ENCODE peak calls at places on chromosomes 11 and 22, in seven cellular contexts. X is SK-N-DZ; W is NAMALWA; E is activated CD4-positive, alpha-beta T cell treated with anti-CD3 and anti-CD28 coated beads for 48 hours; H is NCI-H2171 treated with DMSO at 0.1 percent for 48 hours; T is activated T-helper 1 cell treated with anti-CD3 and anti-CD28 coated beads, Interleukin-12 subunit alpha, Interleukin-12 subunit beta, Interleukin-2, Interleukin-4 antibody, amounts not matched to agents 30 ng/mL and 10 ng/mL and 1 ng/mL, durations not matched to agents 14 hours and 24 hours and 36 hours; N is stimulated activated CD4-positive, alpha-beta T cell treated with anti-CD3 and anti-CD28 coated beads, Interleukin-15, amount 100 ng/mL, for 24 hours. B is an unnamed sample.

GRCh38 chr22:19810381-19811141 is 44.1 kb downstream of the GNB1L start:
- DNase-seq in X (no peak), W (no peak), E (no peak), H (peak), T (no peak), N (no peak), B (no peak)

GRCh38 chr11:68200639-68201038 is 12.5 kb downstream of the KMT5B start:
- DNase-seq in X (no peak), W (no peak), E (no peak), H (no peak), T (no peak), N (no peak), B (no peak)

GRCh38 chr22:45192701-45193187 is 29.0 kb downstream of the NUP50 start:
- DNase-seq in X (no peak), W (no peak), E (no peak), H (no peak), T (no peak), N (no peak), B (no peak)

GRCh38 chr11:117875397-117876048 is 935 bp downstream of the FXYD6 start:
- DNase-seq in X (peak), W (no peak), E (peak), H (peak), T (no peak), N (peak), B (no peak)

GRCh38 chr11:80873309-80873999 is 1432.6 kb upstream of the TENM4 start:
- DNase-seq in X (no peak), W (no peak), E (no peak), H (no peak), T (no peak), N (no peak), B (no peak)

GRCh38 chr11:122578168-122578825 is 77.2 kb upstream of the UBASH3B start:
- DNase-seq in X (no peak), W (peak), E (no peak), H (no peak), T (no peak), N (no peak), B (no peak)

GRCh38 chr11:102868359-102868758 is 6.4 kb downstream of the MMP12 start:
- DNase-seq in X (no peak), W (no peak), E (no peak), H (no peak), T (no peak), N (no peak), B (no peak)

GRCh38 chr11:112453601-112454577 is 193.2 kb upstream of the PLET1 start:
- DNase-seq in X (no peak), W (peak), E (peak), H (peak), T (no peak), N (peak), B (no peak)

GRCh38 chr22:42202048-42202447 is 68.4 kb downstream of the TCF20 start:
- DNase-seq in X (no peak), W (no peak), E (no peak), H (no peak), T (no peak), N (no peak), B (peak)

GRCh38 chr22:35455529-35455928 is 55.6 kb downstream of the MCM5 start:
- DNase-seq in X (no peak), W (no peak), E (no peak), H (no peak), T (no peak), N (no peak), B (no peak)

GRCh38 chr11:124759268-124760204 is 2.6 kb downstream of the ESAM start:
- DNase-seq in X (no peak), W (no peak), E (no peak), H (no peak), T (no peak), N (no peak), B (no peak)

B was measured in activated T-helper 2 cell treated with anti-CD3 and anti-CD28 coated beads, Interferon-gamma antibody, Interleukin-2, Interleukin-4, amounts not matched to agents 10 μg/mL and 5 μg/mL and 100 μg/mL, durations not matched to agents 14 hours and 24 hours and 36 hours.